ENCODE peak calls at places on chromosomes 11 and 22, in ten cellular contexts. V is CD4-positive, alpha-beta memory T cell; G is K562; O is heart right ventricle; S is kidney epithelial cell; T is ovary; M is naive thymus-derived CD4-positive, alpha-beta T cell; K is right cardiac atrium; Z is PC-3; E is colonic mucosa. Y is an unnamed sample. For H3K27me3, the result is how much of the 10 kb centered on the place peaks cover.

GRCh38 chr11:129277216-129277838 is 85.2 kb upstream of the ARHGAP32 start:
- DNase-seq in V (no peak), G (no peak), O (no peak), S (no peak), T (no peak), M (no peak), K (no peak), Z (peak), E (no peak), Y (no peak)

GRCh38 chr22:46577361-46578249 is 40.2 kb upstream of the CELSR1 start:
- DNase-seq in V (peak), G (no peak), O (peak), S (no peak), T (peak), M (peak), K (peak), Z (no peak), E (no peak), Y (peak)

GRCh38 chr22:35995772-35996171 is 32.9 kb downstream of the RBFOX2 start:
- DNase-seq in V (no peak), G (peak), O (peak), S (peak), T (peak), M (no peak), K (peak), Z (peak), E (peak), Y (peak)

GRCh38 chr11:61675826-61676225 is 4.4 kb upstream of the DAGLA start:
- DNase-seq in V (no peak), G (no peak), O (no peak), S (no peak), T (no peak), M (no peak), K (no peak), Z (no peak), E (no peak), Y (no peak)

GRCh38 chr11:74749965-74750296 is 1.3 kb downstream of the RNF169 start:
- DNase-seq in V (no peak), G (peak), O (no peak), S (no peak), T (no peak), M (peak), K (no peak), Z (peak), E (no peak), Y (no peak)

GRCh38 chr11:81658722-81659121 is 1074.9 kb downstream of the FAM181B start:
- DNase-seq in V (peak), G (no peak), O (no peak), S (no peak), T (no peak), M (no peak), K (no peak), Z (peak), E (no peak), Y (peak)

GRCh38 chr11:279040-279965 is 1.1 kb downstream of the NLRP6 start:
- DNase-seq in V (no peak), G (no peak), O (no peak), S (no peak), T (peak), M (no peak), K (peak), Z (no peak), E (no peak), Y (peak)

GRCh38 chr11:8717876-8718753 is 35.5 kb downstream of the RPL27A start:
- DNase-seq in V (no peak), G (no peak), O (peak), S (peak), T (peak), M (no peak), K (peak), Z (peak), E (no peak), Y (peak)

GRCh38 chr11:116070555-116070954 is 566.3 kb upstream of the CADM1 start:
- DNase-seq in V (no peak), G (no peak), O (no peak), S (no peak), T (no peak), M (no peak), K (no peak), Z (no peak), E (no peak), Y (no peak)

GRCh38 chr11:45832835-45833446 is 14.3 kb upstream of the CRY2 start:
- DNase-seq in V (no peak), G (no peak), O (no peak), S (no peak), T (no peak), M (no peak), K (no peak), Z (no peak), E (no peak), Y (peak)

GRCh38 chr11:88324562-88325345 is 12.8 kb downstream of the CTSC start:
- DNase-seq in V (peak), G (no peak), O (no peak), S (no peak), T (no peak), M (no peak), K (no peak), Z (no peak), E (no peak), Y (no peak)

GRCh38 chr11:118916842-118917388 is 8.8 kb downstream of the BCL9L start:
- DNase-seq in V (no peak), G (peak), O (peak), S (no peak), T (peak), M (no peak), K (peak), Z (peak), E (no peak), Y (peak)

DNA sequence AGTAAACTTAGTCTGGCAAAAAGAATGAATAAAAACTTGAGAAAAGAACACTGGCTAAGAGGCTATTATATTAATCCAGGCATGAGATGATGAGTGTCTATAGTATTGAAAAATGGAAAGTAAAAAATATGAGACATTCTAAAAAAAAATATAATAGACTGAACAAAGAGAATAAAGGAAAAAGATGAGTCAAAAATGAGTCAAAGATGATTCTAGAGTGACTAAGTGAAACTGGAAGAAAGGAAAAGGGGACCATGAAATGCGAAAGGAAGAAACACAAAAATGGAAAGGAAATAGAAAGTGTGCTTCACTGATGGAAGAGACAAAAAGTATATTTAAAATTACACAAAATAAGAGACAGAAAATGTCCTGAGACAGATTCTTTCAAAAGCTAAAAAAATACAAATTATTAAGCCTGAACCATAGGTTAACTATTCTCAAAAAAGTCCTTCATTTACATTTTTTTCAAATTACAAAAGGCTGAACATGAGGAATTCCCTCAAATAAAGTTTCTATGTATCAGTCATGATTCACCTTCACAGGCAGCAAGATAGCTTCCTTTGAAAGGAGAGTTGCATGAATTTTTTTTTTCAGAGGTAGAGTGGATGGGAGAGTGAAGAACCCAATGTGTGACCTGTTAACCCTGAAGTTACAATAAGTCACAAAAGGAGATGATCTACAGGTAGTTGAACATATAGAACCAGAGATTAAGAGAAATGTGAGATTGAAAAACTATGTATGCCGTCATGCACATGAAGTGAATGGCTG is 75.2 kb downstream of the EIF3M start:
- DNase-seq in V (no peak), G (no peak), O (no peak), S (no peak), T (no peak), M (no peak), K (no peak), Z (peak), E (no peak), Y (no peak)
- H3K4me3 ChIP-seq in V (no peak), G (no peak), O (no peak), S (no peak), T (no peak), M (no peak), K (no peak), Z (peak), E (no peak), Y (no peak)

DNA sequence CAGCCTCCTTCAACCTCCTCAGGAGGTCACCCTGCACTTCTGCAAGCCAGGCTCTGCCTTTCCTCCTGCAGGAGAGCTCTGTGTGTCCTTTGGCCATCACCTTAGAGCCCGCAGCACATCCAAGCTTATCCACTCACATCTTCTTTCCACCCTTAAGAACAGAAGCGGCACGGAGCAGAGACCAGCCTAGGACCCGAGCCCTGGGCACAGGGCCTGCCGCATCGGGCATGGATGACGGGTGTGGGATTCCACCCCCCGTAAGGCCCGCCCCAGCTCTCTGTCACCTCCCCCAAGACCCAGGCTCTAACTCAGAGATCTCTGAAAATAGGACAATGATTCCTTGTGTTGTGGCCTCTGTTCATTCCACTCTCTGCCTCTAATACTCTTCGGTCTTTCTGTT is 42.1 kb upstream of the PHF21B start:
- DNase-seq in V (no peak), G (no peak), O (no peak), S (no peak), T (no peak), M (no peak), K (no peak), Z (no peak), E (no peak), Y (no peak)
- H3K27me3 ChIP-seq in V (under half), G (under half), O (half or more), S (under half), T (under half), M (under half), K (under half), Z (half or more), E (under half), Y (half or more)

DNA sequence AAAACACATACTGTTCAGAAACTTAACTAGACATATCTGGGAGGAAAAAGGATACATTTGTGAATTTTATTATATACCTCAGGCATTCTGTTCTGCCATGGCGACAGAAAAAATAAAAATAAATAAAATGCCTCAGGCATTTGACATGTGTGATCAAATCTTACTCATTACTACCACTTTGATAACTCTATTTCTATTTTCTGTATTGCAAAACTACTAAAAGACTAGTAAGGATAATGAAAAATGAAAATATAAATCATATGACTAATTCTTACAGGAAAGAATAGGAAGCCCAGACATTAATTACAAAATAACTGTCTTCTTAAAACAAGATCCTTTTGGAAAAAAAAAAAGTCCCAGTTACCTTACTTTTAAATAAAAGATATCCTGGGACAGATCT is 5.3 kb downstream of the PICALM start:
- DNase-seq in V (no peak), G (no peak), O (no peak), S (no peak), T (no peak), M (no peak), K (no peak), Z (peak), E (no peak), Y (no peak)
- H3K4me3 ChIP-seq in V (no peak), G (peak), O (peak), S (no peak), T (no peak), M (no peak), K (no peak), Z (no peak), E (no peak), Y (no peak)

GRCh38 chr22:22442928-22443709 is 65.4 kb downstream of the ZNF280B start:
- DNase-seq in V (no peak), G (no peak), O (no peak), S (no peak), T (no peak), M (no peak), K (no peak), Z (no peak), E (no peak), Y (no peak)

GRCh38 chr22:22440188-22440587 is 68.4 kb downstream of the ZNF280B start:
- DNase-seq in V (no peak), G (no peak), O (no peak), S (no peak), T (no peak), M (no peak), K (no peak), Z (no peak), E (no peak), Y (no peak)
- H3K27me3 ChIP-seq in V (under half), G (under half), O (under half), S (under half), T (under half), M (under half), K (under half), Z (under half), E (under half), Y (under half)

GRCh38 chr22:39622881-39623367 is 52.4 kb downstream of the CACNA1I start:
- DNase-seq in V (peak), G (peak), O (peak), S (no peak), T (peak), M (peak), K (peak), Z (peak), E (peak), Y (peak)
- H3K4me3 ChIP-seq in V (no peak), G (no peak), O (no peak), S (no peak), T (no peak), M (no peak), K (no peak), Z (no peak), E (no peak), Y (no peak)

GRCh38 chr22:23361676-23362075 is 181.4 kb downstream of the BCR start:
- DNase-seq in V (no peak), G (no peak), O (no peak), S (no peak), T (no peak), M (no peak), K (no peak), Z (no peak), E (no peak), Y (no peak)
- H3K27me3 ChIP-seq in V (under half), G (under half), O (under half), S (under half), T (under half), M (under half), K (under half), Z (under half), E (under half), Y (under half)

GRCh38 chr22:50252081-50253045 is 1.3 kb upstream of the HDAC10 start:
- DNase-seq in V (peak), G (no peak), O (peak), S (no peak), T (peak), M (peak), K (peak), Z (peak), E (peak), Y (peak)
- H3K4me3 ChIP-seq in V (no peak), G (no peak), O (peak), S (no peak), T (no peak), M (no peak), K (no peak), Z (no peak), E (no peak), Y (peak)

DNA sequence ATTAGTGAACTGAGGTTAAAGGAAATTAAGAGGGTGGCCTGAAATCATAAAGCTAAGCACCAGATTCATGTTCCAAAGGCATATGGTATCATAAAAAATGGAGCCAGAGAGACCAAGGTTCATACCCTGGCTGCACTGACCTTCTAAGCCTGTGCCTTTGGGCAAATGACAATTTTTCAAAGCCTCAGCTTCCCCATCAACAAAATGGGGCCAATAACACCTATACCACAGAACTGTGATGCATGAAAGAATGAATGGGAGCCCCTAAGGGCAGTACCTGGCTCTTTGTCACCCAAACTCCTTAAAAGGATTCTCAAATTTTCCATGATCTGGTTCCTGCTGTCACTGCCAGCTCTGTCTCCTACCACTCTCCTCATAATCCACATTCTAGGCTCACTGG is 72.5 kb downstream of the RAB30 start:
- DNase-seq in V (no peak), G (no peak), O (no peak), S (no peak), T (no peak), M (no peak), K (no peak), Z (no peak), E (no peak), Y (no peak)
- H3K27me3 ChIP-seq in V (under half), G (under half), O (under half), S (under half), T (under half), M (under half), K (under half), Z (under half), E (under half), Y (under half)

GRCh38 chr11:120613264-120614226 is 102.0 kb downstream of the GRIK4 start:
- DNase-seq in V (no peak), G (no peak), O (no peak), S (no peak), T (no peak), M (no peak), K (no peak), Z (no peak), E (no peak), Y (no peak)
- H3K4me3 ChIP-seq in V (no peak), G (no peak), O (no peak), S (no peak), T (no peak), M (no peak), K (no peak), Z (no peak), E (no peak), Y (no peak)